ENCODE peak calls at places on chromosomes 6 and 20, in four cellular contexts. N is HFF-Myc, I is mucosa of descending colon, T is PC-3. C is an unnamed sample.

GRCh38 chr6:138821519-138821918 is 25.6 kb downstream of the ECT2L start:
- DNase-seq in N (no peak), I (no peak), T (no peak), C (no peak)

GRCh38 chr20:52105045-52105572 is 86.5 kb downstream of the ZFP64 start:
- DNase-seq in N (no peak), I (no peak), T (no peak), C (peak; percentile 39)

GRCh38 chr6:84361372-84362179 is 134.1 kb upstream of the CEP162 start:
- DNase-seq in N (no peak), I (no peak), T (no peak), C (no peak)

GRCh38 chr6:36245572-36246031 is 24.3 kb upstream of the PNPLA1 start:
- DNase-seq in N (no peak), I (peak; percentile 79), T (no peak), C (no peak)

GRCh38 chr6:150269857-150270223 is 99.0 kb upstream of the IYD start:
- DNase-seq in N (no peak), I (no peak), T (peak; percentile 84), C (peak; percentile 98)

GRCh38 chr20:63416109-63416430 is 54.9 kb upstream of the CHRNA4 start:
- DNase-seq in N (no peak), I (no peak), T (no peak), C (no peak)

GRCh38 chr6:133396225-133396624 is 155.1 kb downstream of the EYA4 start:
- DNase-seq in N (peak; percentile 1), I (no peak), T (peak; percentile 35), C (peak; percentile 12)

GRCh38 chr6:113997106-113997505 is 26.2 kb upstream of the HDAC2 start:
- DNase-seq in N (no peak), I (no peak), T (peak; percentile 85), C (peak; percentile 40)

GRCh38 chr6:143331362-143331761 is 119.1 kb downstream of the ADAT2 start:
- DNase-seq in N (no peak), I (no peak), T (no peak), C (no peak)

GRCh38 chr6:84515082-84515481 is 249.3 kb downstream of the TBX18 start:
- DNase-seq in N (no peak), I (no peak), T (no peak), C (no peak)

GRCh38 chr6:62971976-62972658 is 239.2 kb upstream of the FKBP1C start:
- DNase-seq in N (no peak), I (no peak), T (no peak), C (no peak)

GRCh38 chr6:53924821-53925422 is 130.1 kb downstream of the LRRC1 start:
- DNase-seq in N (no peak), I (no peak), T (no peak), C (no peak)

GRCh38 chr6:26533532-26533931 is 4.6 kb upstream of the HMGN4 start:
- DNase-seq in N (no peak), I (no peak), T (no peak), C (no peak)

GRCh38 chr6:73264446-73264845 is 1.4 kb upstream of the KHDC1 start:
- DNase-seq in N (no peak), I (no peak), T (peak; percentile 70), C (peak; percentile 72)

GRCh38 chr6:53857318-53858094 is 62.7 kb downstream of the LRRC1 start:
- DNase-seq in N (no peak), I (no peak), T (no peak), C (peak; percentile 17)

GRCh38 chr6:119627908-119628669 is 278.5 kb upstream of the MAN1A1 start:
- DNase-seq in N (no peak), I (no peak), T (peak; percentile 71), C (peak; percentile 45)

GRCh38 chr20:39885975-39886649 is 802.9 kb downstream of the MAFB start:
- DNase-seq in N (peak; percentile 64), I (peak; percentile 76), T (peak; percentile 13), C (peak; percentile 80)

GRCh38 chr6:2531426-2532208 is 219.1 kb downstream of the MYLK4 start:
- DNase-seq in N (peak; percentile 77), I (no peak), T (peak; percentile 93), C (peak; percentile 76)

GRCh38 chr6:160222491-160222890 is 36.1 kb downstream of the SLC22A2 start:
- DNase-seq in N (no peak), I (no peak), T (no peak), C (no peak)

GRCh38 chr6:132179955-132180354 is 221.3 kb downstream of the MOXD1 start:
- DNase-seq in N (no peak), I (no peak), T (no peak), C (no peak)

GRCh38 chr20:64083380-64084208 is 604 bp downstream of the LKAAEAR1 start:
- DNase-seq in N (no peak), I (peak; percentile 76), T (peak; percentile 77), C (peak; percentile 61)

GRCh38 chr6:135251416-135251815 is 70.3 kb downstream of the MYB start:
- DNase-seq in N (no peak), I (peak; percentile 82), T (no peak), C (no peak)

GRCh38 chr6:170177383-170178265 is 113.3 kb downstream of the DLL1 start:
- DNase-seq in N (no peak), I (no peak), T (no peak), C (no peak)

GRCh38 chr6:88048556-88048955 is 915 bp downstream of the SPACA1 start:
- DNase-seq in N (no peak), I (peak; percentile 56), T (no peak), C (no peak)

GRCh38 chr6:27145731-27146455 is 101.6 kb upstream of the PRSS16 start:
- DNase-seq in N (peak; percentile 91), I (peak; percentile 87), T (peak; percentile 84), C (peak; percentile 91)

DNA sequence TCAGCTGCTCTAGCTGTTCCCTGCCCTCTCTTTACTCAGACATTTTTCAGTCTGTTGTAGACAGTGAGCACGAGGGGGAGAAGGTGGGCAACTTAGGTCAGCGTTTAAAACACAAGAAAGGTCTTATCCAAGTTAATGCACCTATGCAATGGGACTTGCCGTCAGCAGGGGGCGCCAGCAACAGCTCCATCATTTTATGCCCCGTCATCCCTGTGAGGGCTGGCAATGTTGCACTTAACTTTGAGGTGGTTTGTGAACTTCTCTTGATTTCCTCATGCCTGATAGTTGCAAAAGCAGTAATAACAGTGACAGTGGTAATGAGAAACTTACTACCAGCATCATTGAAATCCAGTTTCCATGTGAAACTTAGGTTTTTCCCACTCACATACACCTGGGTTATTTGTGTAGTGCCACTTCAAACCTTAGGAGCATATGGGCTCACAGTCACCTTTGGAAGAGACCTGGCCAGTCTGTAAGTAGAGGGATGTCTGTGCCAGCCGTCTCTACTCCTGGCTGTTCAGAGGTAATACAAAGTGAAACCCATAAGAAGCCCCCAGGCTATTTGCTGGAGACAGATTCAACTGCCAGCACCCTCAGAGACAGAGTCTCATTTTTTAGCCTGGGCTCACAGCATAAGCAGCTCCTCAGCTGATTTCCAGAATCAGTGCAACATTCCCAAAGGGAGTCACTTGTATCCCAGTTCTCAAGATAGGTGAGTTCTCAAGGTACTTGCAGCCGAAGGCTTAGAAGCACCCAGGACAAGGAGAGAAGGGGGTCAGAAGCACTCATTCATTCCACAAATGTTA is 44.8 kb upstream of the ID1 start:
- DNase-seq in N (no peak), I (peak; percentile 77), T (peak; percentile 69), C (peak; percentile 87)
- TF ChIP-seq CTCF in N (peak; percentile 93), I (peak; percentile 71), T (peak; percentile 97), C (peak; percentile 94)

DNA sequence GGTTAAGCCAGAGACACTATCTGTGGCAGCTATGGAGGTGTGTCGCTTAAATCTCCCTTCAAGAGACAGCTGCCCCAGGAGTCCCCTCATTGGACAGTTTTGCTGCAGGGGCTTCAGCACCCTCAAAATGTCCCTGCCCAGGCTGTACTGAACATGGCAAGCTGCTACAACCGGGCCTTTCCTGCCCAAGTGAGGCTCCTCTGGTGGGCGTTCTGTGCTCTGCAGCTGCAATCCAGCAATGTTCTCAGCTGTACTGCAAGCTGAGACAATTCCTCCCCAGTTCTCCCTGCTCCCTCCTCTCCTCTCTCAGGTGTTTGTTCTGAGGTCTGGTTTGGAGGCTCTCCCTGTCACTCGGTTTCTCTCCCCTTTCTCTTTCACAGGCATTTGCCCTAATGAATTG is 190.8 kb upstream of the LAMP5 start:
- DNase-seq in N (no peak), I (no peak), T (peak; percentile 39), C (no peak)
- TF ChIP-seq CTCF in N (peak; percentile 61), I (no peak), T (peak; percentile 55), C (peak; percentile 13)

GRCh38 chr6:44224154-44224977 is 971 bp downstream of the SLC29A1 start:
- DNase-seq in N (no peak), I (no peak), T (peak; percentile 44), C (no peak)
- TF ChIP-seq CTCF in N (no peak), I (no peak), T (no peak), C (no peak)

GRCh38 chr6:162251257-162251656 is 476.3 kb downstream of the PRKN start:
- DNase-seq in N (no peak), I (no peak), T (no peak), C (peak; percentile 20)
- TF ChIP-seq CTCF in N (no peak), I (no peak), T (peak; percentile 28), C (peak; percentile 23)

C was measured in MCF 10A.